ENCODE peak calls at places on chromosomes 12 and 14, in four cellular contexts. T is WTC11, A is HepG2, M is H1. R is an unnamed sample.

GRCh38 chr12:56257491-56258067 is 605 bp downstream of the ANKRD52 start:
- DNase-seq in T (peak), A (peak), M (peak), R (no peak)

GRCh38 chr14:75981426-75981825 is 369 bp downstream of the TGFB3 start:
- DNase-seq in M (peak), T (no peak), A (peak), R (no peak)

GRCh38 chr12:94545937-94546771 is 86.5 kb upstream of the CEP83 start:
- DNase-seq in T (peak), A (peak), M (peak), R (peak)

GRCh38 chr14:100842799-100843198 is 16.9 kb downstream of the MEG3 start:
- DNase-seq in A (no peak), M (no peak), T (no peak), R (no peak)

GRCh38 chr14:42930058-42930457 is 1323.4 kb downstream of the LRFN5 start:
- DNase-seq in A (no peak), T (no peak), M (no peak), R (no peak)

GRCh38 chr12:93167841-93168492 is 209.8 kb upstream of the NUDT4 start:
- DNase-seq in T (peak), M (no peak), A (peak), R (no peak)

GRCh38 chr12:49345840-49346658 is 639 bp upstream of the DNAJC22 start:
- DNase-seq in T (peak), A (no peak), M (peak), R (no peak)

GRCh38 chr12:44546037-44546436 is 330.1 kb downstream of the NELL2 start:
- DNase-seq in A (no peak), T (no peak), M (no peak), R (no peak)

GRCh38 chr12:110549716-110550115 is 33.4 kb downstream of the PPTC7 start:
- DNase-seq in M (no peak), T (no peak), A (no peak), R (no peak)

GRCh38 chr12:67893003-67893402 is 96.2 kb upstream of the IFNG-AS1 start:
- DNase-seq in M (no peak), A (no peak), T (no peak), R (no peak)

GRCh38 chr14:34911209-34912150 is 36.3 kb upstream of the BAZ1A start:
- DNase-seq in T (no peak), A (no peak), M (no peak), R (no peak)
- TF ChIP-seq ATF3 in T (no peak), A (no peak), M (no peak), R (no peak)

DNA sequence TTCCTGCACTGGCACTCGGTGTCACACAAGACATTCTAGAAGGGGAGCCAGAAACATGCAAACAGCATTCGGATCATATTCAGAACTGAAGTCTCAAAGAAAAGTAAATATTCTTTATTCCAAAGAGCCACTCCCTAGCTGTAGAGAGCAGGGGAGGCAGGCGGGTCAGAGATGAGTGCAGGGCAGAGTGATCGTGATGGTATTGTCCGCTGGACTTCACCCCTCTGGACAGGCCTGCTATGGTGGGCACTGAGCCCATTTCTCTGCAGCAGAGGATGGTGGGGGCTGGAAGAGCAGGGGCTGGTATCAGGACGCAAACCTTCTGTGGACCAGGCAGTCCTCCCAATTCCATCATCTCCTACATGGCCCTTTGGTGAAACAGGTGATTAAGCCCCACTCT is 25.6 kb downstream of the IRF2BPL start:
- DNase-seq in M (no peak), T (no peak), A (no peak), R (no peak)
- TF ChIP-seq ATF3 in M (no peak), T (no peak), A (no peak), R (no peak)

DNA sequence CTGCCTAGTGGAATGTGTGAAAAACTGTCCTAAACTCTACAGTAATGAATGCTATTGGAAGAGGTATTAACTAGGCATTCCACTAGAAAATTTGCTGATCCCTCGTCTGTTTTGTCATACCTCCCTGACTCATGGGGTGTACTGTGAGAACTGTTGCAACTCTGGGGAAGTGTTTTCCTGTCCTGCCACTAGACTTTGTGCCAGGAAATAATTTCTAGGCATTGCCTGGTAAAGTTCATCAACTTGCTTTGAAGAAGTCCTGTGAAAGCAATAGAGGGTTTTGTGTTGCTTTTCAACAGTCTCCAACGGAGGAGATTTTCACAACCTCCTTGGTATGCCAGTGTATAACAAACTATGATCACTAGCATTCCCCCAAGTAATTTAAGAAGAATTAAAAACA is 139.9 kb downstream of the AKAP6 start:
- DNase-seq in M (no peak), A (peak), T (no peak), R (no peak)
- TF ChIP-seq ATF3 in M (no peak), A (no peak), T (no peak), R (no peak)

GRCh38 chr14:69505338-69506240 is 21.1 kb downstream of the PLEKHD1 start:
- DNase-seq in T (no peak), A (peak), M (no peak), R (peak)
- TF ChIP-seq ATF3 in T (no peak), A (no peak), M (no peak), R (no peak)

DNA sequence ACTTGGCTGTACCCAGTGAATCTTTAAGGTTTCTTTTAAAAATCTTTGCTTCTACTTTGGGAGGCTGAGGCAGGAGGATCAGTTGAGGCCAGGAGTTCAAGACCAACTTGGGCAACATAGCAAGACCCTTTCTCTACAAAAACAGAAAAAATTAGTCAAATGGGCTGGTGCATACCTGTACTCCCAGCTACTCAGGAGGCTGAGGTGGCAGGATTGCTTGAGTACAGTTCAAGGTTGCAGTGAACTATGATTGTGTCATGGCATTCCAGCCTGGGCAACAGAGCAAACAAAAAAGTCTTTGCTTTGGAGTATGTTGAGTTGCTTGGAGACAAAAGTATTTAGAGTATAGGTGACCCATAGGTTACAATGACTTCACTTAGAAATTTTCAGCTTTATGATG is 6.2 kb upstream of the DDX55 start:
- DNase-seq in T (no peak), A (peak), M (no peak), R (no peak)
- TF ChIP-seq ATF3 in T (no peak), A (peak), M (no peak), R (no peak)

DNA sequence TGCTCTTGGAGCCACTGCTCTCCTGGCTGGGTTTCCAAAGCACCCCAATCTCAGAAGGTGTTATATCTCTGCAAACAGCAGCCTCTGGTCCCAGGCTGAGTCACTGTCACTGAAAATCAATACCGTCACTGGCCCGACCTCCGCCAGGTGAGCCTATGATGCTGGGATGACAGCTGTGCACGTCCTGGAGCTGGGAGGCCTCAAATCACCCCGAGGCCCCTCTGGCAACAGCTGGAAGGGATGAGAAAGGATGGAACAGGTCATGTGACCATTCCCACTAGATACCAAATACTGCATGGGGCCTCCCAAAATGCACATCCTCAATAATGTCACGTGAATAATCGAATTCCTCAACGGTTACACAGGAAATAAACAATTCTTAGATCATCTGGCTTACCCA is 190.8 kb downstream of the TTC7B start:
- DNase-seq in T (no peak), A (no peak), M (no peak), R (no peak)
- TF ChIP-seq ATF3 in T (no peak), A (no peak), M (no peak), R (no peak)

GRCh38 chr12:96258451-96258933 is 64.3 kb downstream of the ELK3 start:
- DNase-seq in T (no peak), A (no peak), M (no peak), R (no peak)
- TF ChIP-seq ATF3 in T (no peak), A (no peak), M (no peak), R (no peak)